ENCODE peak calls at places on chromosomes 2 and 18, in seven cellular contexts. One of them, this sample, is unnamed.

GRCh38 chr18:65363006-65363405 is 387.8 kb upstream of the CDH7 start:
- DNase-seq in body of pancreas: no peak
- DNase-seq in NB4: no peak
- DNase-seq in breast epithelium: no peak
- DNase-seq in stomach: no peak
- DNase-seq in IMR-90: no peak
- DNase-seq in uterus: no peak
- DNase-seq in this sample: no peak

GRCh38 chr2:108612153-108612513 is 77.9 kb downstream of the LIMS1 start:
- DNase-seq in body of pancreas: no peak
- DNase-seq in NB4: peak
- DNase-seq in breast epithelium: no peak
- DNase-seq in stomach: no peak
- DNase-seq in IMR-90: peak
- DNase-seq in uterus: no peak
- DNase-seq in this sample: no peak

GRCh38 chr18:49212819-49213218 is 247.6 kb downstream of the DYM start:
- DNase-seq in body of pancreas: no peak
- DNase-seq in NB4: peak
- DNase-seq in breast epithelium: no peak
- DNase-seq in stomach: no peak
- DNase-seq in IMR-90: peak
- DNase-seq in uterus: no peak
- DNase-seq in this sample: no peak

GRCh38 chr2:71082402-71083252 is 14.2 kb downstream of the NAGK start:
- DNase-seq in body of pancreas: no peak
- DNase-seq in NB4: no peak
- DNase-seq in breast epithelium: no peak
- DNase-seq in stomach: no peak
- DNase-seq in IMR-90: no peak
- DNase-seq in uterus: no peak
- DNase-seq in this sample: no peak

GRCh38 chr2:107002735-107003134 is 116.8 kb upstream of the ST6GAL2 start:
- DNase-seq in body of pancreas: no peak
- DNase-seq in NB4: no peak
- DNase-seq in breast epithelium: no peak
- DNase-seq in stomach: no peak
- DNase-seq in IMR-90: no peak
- DNase-seq in uterus: no peak
- DNase-seq in this sample: no peak

GRCh38 chr2:98691307-98691706 is 39.6 kb downstream of the MGAT4A start:
- DNase-seq in body of pancreas: no peak
- DNase-seq in NB4: no peak
- DNase-seq in breast epithelium: no peak
- DNase-seq in stomach: no peak
- DNase-seq in IMR-90: no peak
- DNase-seq in uterus: no peak
- DNase-seq in this sample: no peak

GRCh38 chr2:20514596-20515269 is 67.9 kb downstream of the RHOB start:
- DNase-seq in body of pancreas: no peak
- DNase-seq in NB4: no peak
- DNase-seq in breast epithelium: no peak
- DNase-seq in stomach: no peak
- DNase-seq in IMR-90: peak
- DNase-seq in uterus: peak
- DNase-seq in this sample: no peak

GRCh38 chr2:168814046-168814445 is 11.6 kb downstream of the NOSTRIN start:
- DNase-seq in body of pancreas: no peak
- DNase-seq in NB4: no peak
- DNase-seq in breast epithelium: no peak
- DNase-seq in stomach: no peak
- DNase-seq in IMR-90: peak
- DNase-seq in uterus: no peak
- DNase-seq in this sample: no peak

GRCh38 chr18:25974630-25975077 is 115.8 kb downstream of the SS18 start:
- DNase-seq in body of pancreas: no peak
- DNase-seq in NB4: peak
- DNase-seq in breast epithelium: no peak
- DNase-seq in stomach: no peak
- DNase-seq in IMR-90: no peak
- DNase-seq in uterus: no peak
- DNase-seq in this sample: no peak

GRCh38 chr2:3168230-3168891 is 209.3 kb downstream of the EIPR1 start:
- DNase-seq in body of pancreas: no peak
- DNase-seq in NB4: peak
- DNase-seq in breast epithelium: no peak
- DNase-seq in stomach: no peak
- DNase-seq in IMR-90: peak
- DNase-seq in uterus: no peak
- DNase-seq in this sample: no peak

GRCh38 chr2:19358242-19359020 is at the start of gene OSR1:
- DNase-seq in body of pancreas: no peak
- DNase-seq in NB4: no peak
- DNase-seq in breast epithelium: no peak
- DNase-seq in stomach: peak
- DNase-seq in IMR-90: peak
- DNase-seq in uterus: peak
- DNase-seq in this sample: peak

GRCh38 chr18:76369791-76370555 is 125.1 kb downstream of the ZNF516 start:
- DNase-seq in body of pancreas: peak
- DNase-seq in NB4: no peak
- DNase-seq in breast epithelium: peak
- DNase-seq in stomach: no peak
- DNase-seq in IMR-90: no peak
- DNase-seq in uterus: no peak
- DNase-seq in this sample: no peak

GRCh38 chr2:129929321-129930290 is 49.9 kb upstream of the RAB6C start:
- DNase-seq in body of pancreas: no peak
- DNase-seq in NB4: no peak
- DNase-seq in breast epithelium: no peak
- DNase-seq in stomach: no peak
- DNase-seq in IMR-90: no peak
- DNase-seq in uterus: no peak
- DNase-seq in this sample: peak

GRCh38 chr2:187552959-187553681 is 1.1 kb downstream of the TFPI start:
- DNase-seq in body of pancreas: no peak
- DNase-seq in NB4: no peak
- DNase-seq in breast epithelium: no peak
- DNase-seq in stomach: no peak
- DNase-seq in IMR-90: peak
- DNase-seq in uterus: no peak
- DNase-seq in this sample: no peak

GRCh38 chr2:109446531-109447131 is 167.1 kb downstream of the SEPTIN10 start:
- DNase-seq in body of pancreas: no peak
- DNase-seq in NB4: no peak
- DNase-seq in breast epithelium: no peak
- DNase-seq in stomach: no peak
- DNase-seq in IMR-90: no peak
- DNase-seq in uterus: no peak
- DNase-seq in this sample: no peak

GRCh38 chr18:23837591-23837990 is 148.3 kb downstream of the LAMA3 start:
- DNase-seq in body of pancreas: no peak
- DNase-seq in NB4: peak
- DNase-seq in breast epithelium: no peak
- DNase-seq in stomach: no peak
- DNase-seq in IMR-90: peak
- DNase-seq in uterus: peak
- DNase-seq in this sample: no peak

GRCh38 chr2:112343827-112344585 is 68.6 kb downstream of the ZC3H6 start:
- DNase-seq in body of pancreas: no peak
- DNase-seq in NB4: no peak
- DNase-seq in breast epithelium: no peak
- DNase-seq in stomach: no peak
- DNase-seq in IMR-90: peak
- DNase-seq in uterus: no peak
- DNase-seq in this sample: no peak

GRCh38 chr2:200658278-200658864 is 72.6 kb downstream of the AOX1 start:
- DNase-seq in body of pancreas: no peak
- DNase-seq in NB4: peak
- DNase-seq in breast epithelium: no peak
- DNase-seq in stomach: no peak
- DNase-seq in IMR-90: peak
- DNase-seq in uterus: no peak
- DNase-seq in this sample: no peak

DNA sequence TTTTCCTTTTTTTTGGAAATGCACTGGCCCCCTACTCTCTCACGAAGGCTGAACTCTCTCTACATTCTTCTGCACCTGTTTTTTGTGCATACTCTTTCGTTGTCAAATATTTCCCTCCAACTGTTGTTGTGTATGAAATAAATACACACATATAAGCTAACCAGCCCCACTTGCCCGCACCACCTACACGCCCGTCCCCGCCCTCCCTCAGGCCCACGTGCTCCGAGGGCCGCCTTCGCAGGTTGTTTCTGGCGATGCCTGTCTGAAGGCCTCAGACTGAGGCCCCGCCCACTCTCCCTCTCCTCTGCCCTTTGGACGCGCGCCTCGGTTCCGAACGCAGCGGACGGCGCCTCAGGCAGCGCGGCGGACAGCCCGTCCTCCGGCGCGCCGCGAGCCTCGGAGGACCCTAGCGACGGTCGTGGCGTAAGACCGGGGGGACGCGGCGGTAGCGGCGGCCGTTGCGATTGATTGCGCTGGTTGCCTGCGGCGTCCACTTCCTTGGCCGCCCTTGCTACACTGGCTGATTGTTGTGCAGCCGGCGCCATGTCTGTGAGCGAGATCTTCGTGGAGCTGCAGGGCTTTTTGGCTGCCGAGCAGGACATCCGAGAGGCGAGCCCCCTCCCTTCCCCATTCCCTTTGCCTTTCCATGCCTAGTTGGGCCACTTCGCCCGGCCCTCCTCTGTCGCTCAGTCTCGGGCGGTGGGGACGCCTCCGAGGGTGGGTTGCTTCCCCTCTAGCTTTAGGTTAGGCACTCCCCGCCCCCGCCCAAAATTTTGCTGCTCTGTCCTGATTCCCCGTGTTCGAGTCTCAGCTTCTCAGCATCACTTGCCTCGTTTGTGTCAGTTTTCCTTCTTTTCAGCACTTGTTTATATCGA is at the start of gene TSN:
- DNase-seq in body of pancreas: peak
- DNase-seq in NB4: peak
- DNase-seq in breast epithelium: peak
- DNase-seq in stomach: peak
- DNase-seq in IMR-90: peak
- DNase-seq in uterus: peak
- DNase-seq in this sample: peak
- TF ChIP-seq POLR2A in body of pancreas: peak
- TF ChIP-seq POLR2A in NB4: peak
- TF ChIP-seq POLR2A in breast epithelium: no peak
- TF ChIP-seq POLR2A in stomach: no peak
- TF ChIP-seq POLR2A in IMR-90: peak
- TF ChIP-seq POLR2A in uterus: peak
- TF ChIP-seq POLR2A in this sample: peak

GRCh38 chr2:230864605-230865323 is at the start of gene ITM2C:
- DNase-seq in body of pancreas: peak
- DNase-seq in NB4: peak
- DNase-seq in breast epithelium: no peak
- DNase-seq in stomach: peak
- DNase-seq in IMR-90: peak
- DNase-seq in uterus: peak
- DNase-seq in this sample: no peak
- TF ChIP-seq POLR2A in body of pancreas: peak
- TF ChIP-seq POLR2A in NB4: peak
- TF ChIP-seq POLR2A in breast epithelium: no peak
- TF ChIP-seq POLR2A in stomach: no peak
- TF ChIP-seq POLR2A in IMR-90: no peak
- TF ChIP-seq POLR2A in uterus: peak
- TF ChIP-seq POLR2A in this sample: no peak

GRCh38 chr2:233489143-233489542 is 77.4 kb downstream of the USP40 start:
- DNase-seq in body of pancreas: no peak
- DNase-seq in NB4: no peak
- DNase-seq in breast epithelium: no peak
- DNase-seq in stomach: no peak
- DNase-seq in IMR-90: no peak
- DNase-seq in uterus: no peak
- DNase-seq in this sample: no peak

GRCh38 chr2:233485726-233486125 is 80.9 kb downstream of the USP40 start:
- DNase-seq in body of pancreas: no peak
- DNase-seq in NB4: no peak
- DNase-seq in breast epithelium: no peak
- DNase-seq in stomach: no peak
- DNase-seq in IMR-90: no peak
- DNase-seq in uterus: no peak
- DNase-seq in this sample: no peak

GRCh38 chr2:233487748-233488345 is 78.7 kb downstream of the USP40 start:
- DNase-seq in body of pancreas: no peak
- DNase-seq in NB4: no peak
- DNase-seq in breast epithelium: no peak
- DNase-seq in stomach: no peak
- DNase-seq in IMR-90: peak
- DNase-seq in uterus: no peak
- DNase-seq in this sample: no peak

GRCh38 chr2:233486357-233486756 is 80.2 kb downstream of the USP40 start:
- DNase-seq in body of pancreas: no peak
- DNase-seq in NB4: no peak
- DNase-seq in breast epithelium: no peak
- DNase-seq in stomach: no peak
- DNase-seq in IMR-90: no peak
- DNase-seq in uterus: no peak
- DNase-seq in this sample: no peak

GRCh38 chr2:233486778-233487552 is 79.6 kb downstream of the USP40 start:
- DNase-seq in body of pancreas: no peak
- DNase-seq in NB4: no peak
- DNase-seq in breast epithelium: no peak
- DNase-seq in stomach: no peak
- DNase-seq in IMR-90: peak
- DNase-seq in uterus: no peak
- DNase-seq in this sample: no peak
- TF ChIP-seq POLR2A in body of pancreas: no peak
- TF ChIP-seq POLR2A in NB4: no peak
- TF ChIP-seq POLR2A in breast epithelium: no peak
- TF ChIP-seq POLR2A in stomach: no peak
- TF ChIP-seq POLR2A in IMR-90: no peak
- TF ChIP-seq POLR2A in uterus: no peak
- TF ChIP-seq POLR2A in this sample: no peak

DNA sequence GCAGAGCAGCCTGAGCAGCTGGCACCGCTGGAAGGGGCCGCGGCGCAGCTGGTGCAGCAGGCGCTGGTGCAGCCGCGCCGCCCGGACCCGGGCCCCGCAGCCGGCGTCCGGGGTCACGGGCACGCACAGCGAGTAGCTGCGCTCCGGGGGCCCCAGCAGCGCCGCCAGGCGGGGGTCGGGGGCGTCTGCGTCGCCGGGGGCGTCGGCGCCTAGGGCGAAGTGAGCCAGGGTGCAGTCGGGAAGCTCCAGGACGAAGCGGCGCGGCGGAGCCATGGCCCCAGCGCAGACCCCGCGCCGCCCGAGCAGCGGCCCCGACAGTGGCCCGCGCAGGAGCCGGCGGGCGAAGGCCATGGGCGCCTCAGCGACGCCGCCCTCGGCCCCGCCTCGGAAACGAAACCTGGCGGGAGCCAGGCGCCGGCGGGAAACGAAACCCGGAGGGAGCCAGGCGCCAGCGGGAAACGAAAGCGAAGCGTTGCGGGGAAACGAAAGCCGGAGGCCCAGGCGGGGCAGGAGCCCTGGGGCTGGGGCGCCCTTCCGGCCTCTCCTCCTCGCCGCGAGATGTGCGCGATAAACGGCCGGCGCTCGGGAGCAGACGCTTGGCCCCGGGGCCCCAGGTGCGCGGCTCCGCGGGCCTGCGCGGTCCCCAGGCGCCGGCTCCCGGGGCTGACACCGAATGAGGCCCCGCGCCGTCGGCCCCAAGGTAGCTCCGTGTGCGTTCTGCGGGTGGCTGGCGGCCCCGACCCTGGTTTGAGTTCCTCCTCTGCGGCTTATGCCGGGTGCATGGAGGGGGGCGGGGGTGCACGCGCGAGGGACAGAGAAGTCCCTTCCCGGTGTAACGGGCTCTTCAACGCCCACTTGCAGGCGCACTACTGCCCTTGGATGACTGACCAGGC is at the start of gene CMPK2:
- DNase-seq in body of pancreas: peak
- DNase-seq in NB4: peak
- DNase-seq in breast epithelium: no peak
- DNase-seq in stomach: peak
- DNase-seq in IMR-90: peak
- DNase-seq in uterus: peak
- DNase-seq in this sample: no peak
- TF ChIP-seq POLR2A in body of pancreas: peak
- TF ChIP-seq POLR2A in NB4: no peak
- TF ChIP-seq POLR2A in breast epithelium: no peak
- TF ChIP-seq POLR2A in stomach: no peak
- TF ChIP-seq POLR2A in IMR-90: no peak
- TF ChIP-seq POLR2A in uterus: peak
- TF ChIP-seq POLR2A in this sample: peak